ENCODE peak calls at places on chromosomes 4 and X, in four cellular contexts. A, H, U and Z are unnamed samples.

GRCh38 chr4:23034726-23035125 is 342.0 kb downstream of the GBA3 start:
- DNase-seq in A (no peak), H (no peak), U (no peak), Z (no peak)

GRCh38 chr4:13328591-13328990 is 155.5 kb downstream of the RAB28 start:
- DNase-seq in A (no peak), H (no peak), U (no peak), Z (no peak)

GRCh38 chr4:121464854-121465253 is 84.0 kb upstream of the QRFPR start:
- DNase-seq in A (no peak), H (no peak), U (no peak), Z (no peak)

GRCh38 chr4:156692016-156692415 is 279.6 kb downstream of the PDGFC start:
- DNase-seq in A (no peak), H (no peak), U (no peak), Z (no peak)

GRCh38 chr4:183959349-183959748 is 54.2 kb downstream of the STOX2 start:
- DNase-seq in A (no peak), H (no peak), U (no peak), Z (no peak)

GRCh38 chr4:152723236-152723635 is 43.4 kb upstream of the TMEM154 start:
- DNase-seq in A (no peak), H (no peak), U (no peak), Z (no peak)

GRCh38 chr4:136505020-136505419 is 1027.3 kb downstream of the PCDH18 start:
- DNase-seq in A (no peak), H (no peak), U (no peak), Z (no peak)

GRCh38 chrX:140701480-140701879 is 8.1 kb upstream of the LINC00632 start:
- DNase-seq in A (no peak), H (no peak), U (no peak), Z (no peak)

GRCh38 chr4:143016171-143016570 is 168.5 kb upstream of the USP38 start:
- DNase-seq in A (no peak), H (no peak), U (no peak), Z (no peak)

GRCh38 chrX:34918856-34919255 is 23.7 kb upstream of the FAM47B start:
- DNase-seq in A (no peak), H (no peak), U (peak), Z (peak)

GRCh38 chr4:1623390-1623789 is 60.7 kb downstream of the FAM53A start:
- DNase-seq in A (no peak), H (no peak), U (no peak), Z (no peak)

GRCh38 chr4:76250962-76251361 is 559 bp upstream of the FAM47E start:
- DNase-seq in A (no peak), H (no peak), U (no peak), Z (no peak)

GRCh38 chr4:45120163-45120562 is 393.8 kb upstream of the GNPDA2 start:
- DNase-seq in A (no peak), H (no peak), U (no peak), Z (no peak)

GRCh38 chrX:41384041-41384705 is 50.2 kb downstream of the DDX3X start:
- DNase-seq in A (peak), H (no peak), U (peak), Z (peak)

GRCh38 chr4:27278615-27279014 is 418.0 kb downstream of the STIM2 start:
- DNase-seq in A (no peak), H (no peak), U (peak), Z (no peak)

GRCh38 chr4:106522839-106523238 is 154.3 kb upstream of the GIMD1 start:
- DNase-seq in A (no peak), H (no peak), U (no peak), Z (no peak)

GRCh38 chrX:49209434-49210251 is 9.7 kb upstream of the SYP start:
- DNase-seq in A (no peak), H (no peak), U (no peak), Z (no peak)

GRCh38 chr4:54877006-54877405 is 219.2 kb downstream of the KIT start:
- DNase-seq in A (no peak), H (no peak), U (no peak), Z (peak)

GRCh38 chrX:70924294-70924693 is 6.6 kb downstream of the SLC7A3 start:
- DNase-seq in A (no peak), H (no peak), U (no peak), Z (no peak)

GRCh38 chrX:115499112-115499805 is 61.7 kb upstream of the PLS3 start:
- DNase-seq in A (no peak), H (no peak), U (no peak), Z (no peak)

GRCh38 chr4:150583287-150584197 is 1.6 kb downstream of the MAB21L2 start:
- DNase-seq in A (no peak), H (no peak), U (no peak), Z (no peak)

GRCh38 chr4:25080571-25080970 is 49.8 kb upstream of the LGI2 start:
- DNase-seq in A (no peak), H (no peak), U (no peak), Z (no peak)

GRCh38 chr4:94603170-94603747 is 151.5 kb downstream of the PDLIM5 start:
- DNase-seq in A (no peak), H (no peak), U (no peak), Z (no peak)

GRCh38 chrX:38799995-38800394 is 1.3 kb upstream of the MID1IP1 start:
- DNase-seq in A (no peak), H (no peak), U (no peak), Z (no peak)

GRCh38 chr4:63325140-63325539 is 1084.1 kb downstream of the TECRL start:
- DNase-seq in A (no peak), H (no peak), U (no peak), Z (no peak)

GRCh38 chr4:26050212-26050643 is 136.2 kb downstream of the SMIM20 start:
- DNase-seq in A (no peak), H (no peak), U (no peak), Z (no peak)